ENCODE peak calls at places on chromosomes 16 and 17, in four cellular contexts. Q, R, T and H are unnamed samples.
A peak's percentile ranks its signal among the peaks of the same experiment; 100 is the strongest.

GRCh38 chr17:50280068-50280467 is 5.8 kb downstream of the TMEM92 start:
- DNase-seq in Q (no peak), R (no peak), T (no peak), H (peak; percentile 67)

GRCh38 chr17:16930571-16931317 is 41.2 kb downstream of the TNFRSF13B start:
- DNase-seq in Q (no peak), R (no peak), T (peak; percentile 50), H (no peak)

GRCh38 chr16:52528393-52529080 is 18.4 kb downstream of the TOX3 start:
- DNase-seq in Q (no peak), R (no peak), T (peak; percentile 84), H (no peak)

GRCh38 chr16:22012241-22012640 is 4.3 kb downstream of the MOSMO start:
- DNase-seq in Q (no peak), R (no peak), T (no peak), H (no peak)

GRCh38 chr17:78343099-78343432 is 16.8 kb downstream of the SOCS3 start:
- DNase-seq in Q (no peak), R (peak; percentile 99), T (peak; percentile 93), H (no peak)

GRCh38 chr17:55451203-55451641 is 29.6 kb upstream of the MMD start:
- DNase-seq in Q (no peak), R (peak; percentile 26), T (no peak), H (no peak)

GRCh38 chr17:78993241-78993956 is 13.7 kb upstream of the LGALS3BP start:
- DNase-seq in Q (peak; percentile 59), R (peak; percentile 60), T (peak; percentile 72), H (no peak)

GRCh38 chr17:56262854-56263253 is 109.6 kb downstream of the ANKFN1 start:
- DNase-seq in Q (no peak), R (no peak), T (no peak), H (no peak)

GRCh38 chr16:75305364-75306101 is 54.1 kb upstream of the BCAR1 start:
- DNase-seq in Q (no peak), R (peak; percentile 100), T (no peak), H (peak; percentile 98)

GRCh38 chr17:44334315-44335181 is 9.9 kb upstream of the SLC25A39 start:
- DNase-seq in Q (no peak), R (no peak), T (no peak), H (no peak)

GRCh38 chr17:78168906-78169793 is 769 bp downstream of the SYNGR2 start:
- DNase-seq in Q (no peak), R (peak; percentile 66), T (peak; percentile 87), H (peak; percentile 88)

GRCh38 chr16:84899414-84899813 is 79.6 kb downstream of the CRISPLD2 start:
- DNase-seq in Q (no peak), R (no peak), T (no peak), H (no peak)

GRCh38 chr17:4942760-4943508 is 2.9 kb downstream of the RNF167 start:
- DNase-seq in Q (no peak), R (peak; percentile 25), T (peak; percentile 24), H (no peak)

GRCh38 chr17:4945944-4946280 is 2.4 kb downstream of the PFN1 start:
- DNase-seq in Q (no peak), R (peak; percentile 23), T (no peak), H (no peak)

GRCh38 chr17:4944554-4945175 is 3.7 kb downstream of the PFN1 start:
- DNase-seq in Q (no peak), R (no peak), T (peak; percentile 78), H (no peak)

GRCh38 chr17:4945176-4945943 is 3.0 kb downstream of the PFN1 start:
- DNase-seq in Q (peak; percentile 49), R (peak; percentile 96), T (peak; percentile 93), H (peak; percentile 92)

GRCh38 chr17:4944163-4944553 is 4.1 kb downstream of the RNF167 start:
- DNase-seq in Q (no peak), R (no peak), T (peak; percentile 81), H (no peak)
- H3K36me3 ChIP-seq in Q (no peaks in the 10 kb centered on the region), R (peaks cover 11% of the 10 kb centered on the region), T (peaks cover 53% of the 10 kb centered on the region), H (peaks cover 58% of the 10 kb centered on the region)

DNA sequence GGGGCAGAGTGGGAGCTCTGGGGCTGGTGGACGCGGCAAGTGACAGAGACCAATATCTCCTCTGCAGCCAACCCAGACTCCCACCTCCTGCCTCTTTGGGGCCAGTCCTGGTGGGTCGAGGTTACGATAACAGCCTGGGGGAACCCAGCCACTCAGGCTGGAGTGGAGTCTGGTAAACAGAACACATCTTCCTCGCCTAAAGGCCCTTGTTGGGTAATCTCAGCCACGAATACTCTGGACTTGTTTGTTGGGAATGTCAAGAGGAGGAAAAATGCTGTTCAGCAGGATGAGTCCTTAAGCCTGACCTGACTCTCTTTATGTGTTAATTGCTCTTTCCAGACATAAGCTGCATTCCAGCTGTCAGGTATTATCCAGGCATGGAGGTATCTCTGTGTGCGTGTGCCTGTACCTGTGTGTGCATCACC is 8.0 kb upstream of the SPNS2 start:
- DNase-seq in Q (no peak), R (no peak), T (no peak), H (no peak)
- H3K4me3 ChIP-seq in Q (no peak overlapping the region), R (no peak overlapping the region), T (no peak overlapping the region), H (no peak overlapping the region)

GRCh38 chr16:69294051-69294450 is 17.1 kb upstream of the VPS4A start:
- DNase-seq in Q (no peak), R (no peak), T (no peak), H (no peak)

GRCh38 chr16:69301187-69301586 is 10.0 kb upstream of the VPS4A start:
- DNase-seq in Q (no peak), R (no peak), T (no peak), H (no peak)

GRCh38 chr16:69302301-69302700 is 8.8 kb upstream of the VPS4A start:
- DNase-seq in Q (no peak), R (no peak), T (no peak), H (no peak)

GRCh38 chr16:69301861-69302260 is 9.3 kb upstream of the VPS4A start:
- DNase-seq in Q (no peak), R (no peak), T (no peak), H (no peak)

DNA sequence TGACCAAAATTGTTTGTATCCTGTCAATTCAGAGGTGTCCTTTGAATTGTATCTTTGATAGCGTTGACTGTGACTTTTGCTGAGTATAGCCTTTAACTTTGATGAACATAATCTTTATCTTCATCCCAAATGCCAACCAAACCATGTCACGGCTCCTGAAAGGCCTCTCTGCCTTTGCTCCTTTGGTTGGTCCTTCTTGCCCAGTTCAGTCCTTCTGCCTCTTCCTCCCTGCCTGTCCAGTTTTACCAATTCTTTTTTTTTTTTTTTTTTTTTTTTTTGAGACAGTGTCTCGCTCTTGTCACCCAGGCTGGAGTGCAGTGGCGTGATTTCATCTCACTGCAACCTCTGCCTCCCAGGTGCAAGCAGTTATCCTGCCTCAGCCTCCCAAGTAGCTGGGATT is 12.9 kb upstream of the VPS4A start:
- DNase-seq in Q (no peak), R (no peak), T (no peak), H (no peak)
- H3K27ac ChIP-seq in Q (no peak overlapping the region), R (no peak overlapping the region), T (no peak overlapping the region), H (no peak overlapping the region)

DNA sequence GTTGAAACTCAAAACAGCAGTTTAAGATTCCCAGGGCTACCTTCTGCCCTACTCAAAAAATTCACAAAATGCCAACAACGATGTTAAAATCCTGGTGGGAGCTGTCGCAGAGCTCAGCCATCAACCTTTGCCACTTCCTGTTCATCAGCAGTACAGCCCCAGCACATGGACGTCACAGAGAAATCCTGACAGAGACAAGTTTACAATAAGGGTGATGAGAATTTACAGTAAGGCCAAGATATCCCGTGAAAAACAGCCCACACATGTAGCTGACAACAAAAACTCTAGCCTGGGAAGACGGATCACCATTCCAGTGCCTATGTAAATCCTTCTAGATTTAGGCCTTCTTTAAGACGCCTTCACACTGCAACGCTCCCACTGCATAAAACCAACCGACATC is 18.8 kb downstream of the USP22 start:
- DNase-seq in Q (no peak), R (no peak), T (no peak), H (no peak)
- H3K36me3 ChIP-seq in Q (peaks cover 3% of the 10 kb centered on the region), R (peaks cover 55% of the 10 kb centered on the region), T (peaks cover 94% of the 10 kb centered on the region), H (peaks cover 100% of the 10 kb centered on the region)

DNA sequence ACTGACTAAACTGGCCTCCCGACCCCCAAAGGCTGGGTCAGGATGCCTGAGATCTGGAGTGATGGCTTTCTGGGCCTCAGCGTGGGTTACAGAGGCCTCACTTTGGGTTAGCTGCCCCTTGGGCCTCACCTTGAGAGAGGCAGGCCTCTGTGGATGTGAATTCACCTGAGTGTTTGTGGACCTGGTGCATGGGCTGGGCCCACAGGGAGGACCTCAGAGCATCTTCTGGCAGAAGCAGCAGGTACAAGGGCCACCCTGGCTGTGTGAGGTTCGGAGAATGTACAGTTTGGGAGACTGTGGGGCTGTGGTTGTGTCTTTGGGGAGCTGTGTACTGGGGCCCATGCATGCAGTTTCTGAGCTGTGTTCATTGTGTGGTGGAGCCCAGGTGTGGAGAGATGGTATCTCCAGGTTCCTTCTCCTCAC is 18.3 kb downstream of the RARA start:
- DNase-seq in Q (no peak), R (no peak), T (no peak), H (no peak)
- H3K4me3 ChIP-seq in Q (no peak overlapping the region), R (no peak overlapping the region), T (peak overlapping the region; percentile 12), H (no peak overlapping the region)